ENCODE peak calls at places on chromosomes 7 and 10, in ten cellular contexts. E, O, G, J, U, V, X, N, M and I are unnamed samples.

GRCh38 chr7:26525413-26526287 is 234.0 kb downstream of the SNX10 start:
- DNase-seq in E (no peak), O (no peak), G (no peak), J (no peak), U (no peak), V (no peak), X (no peak), N (no peak), M (no peak), I (no peak)

GRCh38 chr7:55078465-55079372 is 59.9 kb downstream of the EGFR start:
- DNase-seq in E (peak), O (no peak), G (no peak), J (no peak), U (no peak), V (no peak), X (no peak), N (no peak), M (no peak), I (no peak)

GRCh38 chr7:80997841-80998240 is 79.0 kb upstream of the SEMA3C start:
- DNase-seq in E (no peak), O (no peak), G (no peak), J (no peak), U (no peak), V (no peak), X (peak), N (no peak), M (no peak), I (no peak)

GRCh38 chr10:133158756-133159610 is 1.0 kb upstream of the KNDC1 start:
- DNase-seq in E (no peak), O (no peak), G (no peak), J (no peak), U (no peak), V (no peak), X (no peak), N (no peak), M (no peak), I (no peak)

GRCh38 chr10:70984986-70985719 is 96.8 kb upstream of the PCBD1 start:
- DNase-seq in E (peak), O (no peak), G (no peak), J (no peak), U (no peak), V (no peak), X (no peak), N (no peak), M (no peak), I (no peak)

GRCh38 chr7:41559426-41559825 is 143.5 kb downstream of the INHBA start:
- DNase-seq in E (no peak), O (no peak), G (no peak), J (no peak), U (no peak), V (no peak), X (no peak), N (no peak), M (no peak), I (no peak)

GRCh38 chr10:10545771-10546170 is 471.9 kb upstream of the CELF2 start:
- DNase-seq in E (no peak), O (no peak), G (no peak), J (no peak), U (no peak), V (no peak), X (peak), N (no peak), M (peak), I (no peak)

GRCh38 chr10:10778959-10779358 is 238.7 kb upstream of the CELF2 start:
- DNase-seq in E (no peak), O (no peak), G (no peak), J (no peak), U (no peak), V (no peak), X (no peak), N (no peak), M (no peak), I (no peak)

GRCh38 chr7:114130860-114131259 is 212.1 kb upstream of the PPP1R3A start:
- DNase-seq in E (no peak), O (no peak), G (no peak), J (no peak), U (no peak), V (no peak), X (no peak), N (no peak), M (no peak), I (peak)

GRCh38 chr10:92240289-92241157 is 50.4 kb downstream of the CPEB3 start:
- DNase-seq in E (peak), O (no peak), G (peak), J (peak), U (no peak), V (peak), X (peak), N (peak), M (peak), I (peak)

GRCh38 chr7:20700491-20701231 is 85.2 kb downstream of the ABCB5 start:
- DNase-seq in E (no peak), O (no peak), G (no peak), J (no peak), U (no peak), V (no peak), X (no peak), N (no peak), M (no peak), I (no peak)

GRCh38 chr7:102080371-102081243 is 206.1 kb upstream of the SH2B2 start:
- DNase-seq in E (no peak), O (no peak), G (no peak), J (no peak), U (no peak), V (peak), X (peak), N (no peak), M (peak), I (no peak)

GRCh38 chr7:140611641-140612040 is 29.0 kb downstream of the DENND2A start:
- DNase-seq in E (no peak), O (no peak), G (no peak), J (no peak), U (no peak), V (no peak), X (no peak), N (peak), M (no peak), I (peak)

GRCh38 chr10:71085689-71086438 is 126.5 kb upstream of the UNC5B start:
- DNase-seq in E (no peak), O (no peak), G (no peak), J (peak), U (no peak), V (no peak), X (no peak), N (no peak), M (no peak), I (no peak)

GRCh38 chr7:82410461-82410860 is 33.1 kb downstream of the CACNA2D1 start:
- DNase-seq in E (no peak), O (no peak), G (no peak), J (peak), U (no peak), V (no peak), X (peak), N (no peak), M (peak), I (no peak)

GRCh38 chr7:8418627-8419245 is 14.7 kb upstream of the NXPH1 start:
- DNase-seq in E (peak), O (peak), G (peak), J (peak), U (no peak), V (peak), X (peak), N (peak), M (no peak), I (peak)